ENCODE peak calls at places on chromosomes 7 and 10, in four cellular contexts. V is stimulated activated CD4-positive, alpha-beta T cell treated with anti-CD3 and anti-CD28 coated beads, Interleukin-1b, Interleukin-23, amount 100 ng/mL, for 24 hours; O is activated T-cell treated with anti-CD3 and anti-CD28 coated beads for 4 hours; G is BE2C. E is an unnamed sample.

GRCh38 chr7:108118959-108119358 is 11.2 kb downstream of the LAMB4 start:
- DNase-seq in V (no peak), O (no peak), G (no peak), E (no peak)

GRCh38 chr7:91784469-91784868 is 96.0 kb downstream of the MTERF1 start:
- DNase-seq in V (no peak), O (no peak), G (no peak), E (peak)

GRCh38 chr7:119984247-119984646 is 288.7 kb upstream of the KCND2 start:
- DNase-seq in V (no peak), O (no peak), G (no peak), E (no peak)

GRCh38 chr10:122132331-122132755 is 138.8 kb upstream of the BTBD16 start:
- DNase-seq in V (no peak), O (no peak), G (no peak), E (no peak)

GRCh38 chr10:71214641-71215160 is 2.3 kb downstream of the UNC5B start:
- DNase-seq in V (no peak), O (no peak), G (peak), E (no peak)

GRCh38 chr10:99430116-99430450 is 341 bp downstream of the GOT1 start:
- DNase-seq in V (no peak), O (no peak), G (no peak), E (no peak)

GRCh38 chr7:36730046-36730445 is 5.8 kb upstream of the AOAH start:
- DNase-seq in V (no peak), O (no peak), G (no peak), E (no peak)

GRCh38 chr7:121985476-121985875 is 112.5 kb downstream of the PTPRZ1 start:
- DNase-seq in V (no peak), O (no peak), G (no peak), E (no peak)

GRCh38 chr7:141074162-141074989 is 512 bp downstream of the TMEM178B start:
- DNase-seq in V (no peak), O (no peak), G (peak), E (peak)

GRCh38 chr10:38127812-38128211 is 33.7 kb downstream of the ZNF37A start:
- DNase-seq in V (no peak), O (no peak), G (no peak), E (no peak)

GRCh38 chr10:70477661-70478162 is 855 bp upstream of the PALD1 start:
- DNase-seq in V (peak), O (peak), G (peak), E (no peak)

GRCh38 chr10:86556933-86557649 is 35.5 kb upstream of the WAPL start:
- DNase-seq in V (no peak), O (no peak), G (no peak), E (no peak)

GRCh38 chr7:88344956-88345832 is 38.5 kb upstream of the STEAP4 start:
- DNase-seq in V (no peak), O (no peak), G (peak), E (peak)

GRCh38 chr10:78846770-78847169 is 222.0 kb upstream of the ZMIZ1 start:
- DNase-seq in V (no peak), O (no peak), G (peak), E (no peak)

GRCh38 chr10:63478564-63478963 is 12.8 kb upstream of the JMJD1C start:
- DNase-seq in V (no peak), O (no peak), G (no peak), E (no peak)

GRCh38 chr10:18501198-18501597 is 150.2 kb downstream of the NSUN6 start:
- DNase-seq in V (no peak), O (no peak), G (no peak), E (peak)

GRCh38 chr7:127536426-127537152 is 48.8 kb downstream of the GCC1 start:
- DNase-seq in V (no peak), O (no peak), G (no peak), E (no peak)

GRCh38 chr10:131650771-131651673 is 249.8 kb upstream of the PPP2R2D start:
- DNase-seq in V (no peak), O (no peak), G (no peak), E (no peak)

GRCh38 chr7:126791306-126791705 is 461.4 kb downstream of the GRM8 start:
- DNase-seq in V (no peak), O (no peak), G (no peak), E (no peak)

GRCh38 chr10:24556746-24557742 is 166.6 kb downstream of the ARHGAP21 start:
- DNase-seq in V (no peak), O (no peak), G (no peak), E (peak)

GRCh38 chr10:117217196-117217761 is 20.0 kb downstream of the KCNK18 start:
- DNase-seq in V (no peak), O (no peak), G (peak), E (peak)

GRCh38 chr7:100540073-100540723 is 1.2 kb downstream of the AGFG2 start:
- DNase-seq in V (no peak), O (no peak), G (no peak), E (no peak)

GRCh38 chr7:39085590-39086049 is 107.9 kb downstream of the POU6F2 start:
- DNase-seq in V (no peak), O (no peak), G (no peak), E (no peak)

GRCh38 chr7:157485961-157486510 is 149.2 kb downstream of the DNAJB6 start:
- DNase-seq in V (no peak), O (no peak), G (no peak), E (no peak)

E was measured in cardiac fibroblast.